ENCODE peak calls at places on chromosome 2, in five cellular contexts. H is Peyer's patch, P is tibial artery, J is A549, X is RWPE1. W is an unnamed sample.
A peak's percentile ranks its signal among the peaks of the same experiment; 100 is the strongest.

GRCh38 chr2:234275515-234275914 is 221.4 kb downstream of the ARL4C start:
- DNase-seq in H (peak; percentile 25), P (no peak), J (no peak), X (no peak), W (no peak)

GRCh38 chr2:196979976-196980375 is 53.5 kb upstream of the PGAP1 start:
- DNase-seq in H (no peak), P (no peak), J (no peak), X (no peak), W (no peak)

GRCh38 chr2:175834472-175834871 is 167.6 kb downstream of the LNPK start:
- DNase-seq in H (no peak), P (no peak), J (no peak), X (no peak), W (no peak)

GRCh38 chr2:288002-288742 is at the start of gene ALKAL2:
- DNase-seq in H (no peak), P (no peak), J (no peak), X (peak; percentile 26), W (no peak)

GRCh38 chr2:45207105-45207504 is 197.9 kb upstream of the SIX2 start:
- DNase-seq in H (no peak), P (no peak), J (no peak), X (no peak), W (no peak)

GRCh38 chr2:240947176-240947575 is 41.0 kb downstream of the CROCC2 start:
- DNase-seq in H (no peak), P (peak; percentile 7), J (no peak), X (no peak), W (no peak)

GRCh38 chr2:212596688-212597087 is 58.1 kb upstream of the ERBB4 start:
- DNase-seq in H (no peak), P (no peak), J (no peak), X (no peak), W (no peak)

GRCh38 chr2:113167115-113167932 is 6.4 kb upstream of the PSD4 start:
- DNase-seq in H (peak; percentile 91), P (no peak), J (no peak), X (no peak), W (no peak)

GRCh38 chr2:152558174-152559091 is 158.8 kb downstream of the PRPF40A start:
- DNase-seq in H (no peak), P (no peak), J (no peak), X (no peak), W (no peak)

GRCh38 chr2:7515327-7515726 is 598.1 kb downstream of the RNF144A start:
- DNase-seq in H (no peak), P (no peak), J (no peak), X (no peak), W (no peak)

GRCh38 chr2:86249843-86250402 is 50.7 kb downstream of the MRPL35 start:
- DNase-seq in H (peak; percentile 71), P (no peak), J (no peak), X (no peak), W (no peak)

DNA sequence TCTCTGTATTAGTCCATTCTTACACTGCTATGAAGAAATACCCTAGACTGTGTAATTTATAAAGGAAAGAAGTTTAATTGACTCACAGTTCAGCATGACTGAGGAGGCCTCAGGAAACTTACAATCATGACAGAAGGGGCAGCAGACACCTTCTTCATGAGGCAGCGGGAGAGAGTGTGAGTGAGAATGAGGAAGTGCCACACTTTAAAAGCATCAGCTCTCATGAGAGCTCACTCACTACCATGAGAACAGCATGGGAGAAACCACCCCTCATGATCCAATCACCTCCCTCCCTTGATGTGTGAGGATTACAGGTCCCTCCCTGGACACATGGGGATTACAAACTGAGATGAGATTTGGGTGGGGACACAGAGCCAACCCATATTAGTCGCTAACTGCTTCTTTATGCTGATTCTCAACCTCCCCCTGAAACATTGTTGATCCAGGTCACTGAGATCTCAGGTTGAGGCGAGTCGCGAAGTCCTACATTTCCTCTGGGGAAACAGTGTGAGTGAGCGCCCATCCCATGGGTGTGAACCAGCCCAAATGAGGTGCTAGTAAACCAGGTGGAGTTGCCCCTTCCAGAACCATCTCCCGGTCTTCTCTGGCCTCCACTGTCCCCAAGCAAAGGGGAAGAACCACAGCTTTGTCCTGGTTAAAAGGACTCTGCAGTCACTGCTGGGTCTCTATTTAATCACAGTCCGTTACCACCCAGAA is 123.8 kb downstream of the CAPN13 start:
- DNase-seq in H (no peak), P (no peak), J (no peak), X (no peak), W (no peak)
- H3K27ac ChIP-seq in H (no peak overlapping the region), P (no peak overlapping the region), J (no peak overlapping the region), X (no peak overlapping the region), W (no peak overlapping the region)

GRCh38 chr2:26691140-26691539 is 1.4 kb upstream of the KCNK3 start:
- DNase-seq in H (no peak), P (no peak), J (no peak), X (no peak), W (no peak)
- H3K27ac ChIP-seq in H (no peak overlapping the region), P (peak overlapping the region; percentile 78), J (no peak overlapping the region), X (no peak overlapping the region), W (no peak overlapping the region)

GRCh38 chr2:207727256-207727655 is 15.8 kb downstream of the CCNYL1 start:
- DNase-seq in H (no peak), P (no peak), J (no peak), X (peak; percentile 57), W (no peak)
- H3K27ac ChIP-seq in H (no peak overlapping the region), P (no peak overlapping the region), J (peak overlapping the region; percentile 52), X (no peak overlapping the region), W (no peak overlapping the region)

GRCh38 chr2:238140721-238141540 is 2.5 kb downstream of the KLHL30 start:
- DNase-seq in H (no peak), P (no peak), J (no peak), X (no peak), W (no peak)
- H3K27ac ChIP-seq in H (peak overlapping the region; percentile 62), P (no peak overlapping the region), J (peak overlapping the region; percentile 60), X (peak overlapping the region; percentile 71), W (no peak overlapping the region)

W was measured in substantia nigra.